ENCODE peak calls at places on chromosomes 2 and 18, in nine cellular contexts. H is neural crest cell; V is CD8-positive, alpha-beta T cell; A is fibroblast of the aortic adventitia; M is germinal center; D is activated T-cell treated with anti-CD3 and anti-CD28 coated beads for 4 hours; T is renal cortical epithelial cell; J is T-helper 22 cell; O is IMR-90. B is an unnamed sample.
A peak's percentile ranks its signal among the peaks of the same experiment; 100 is the strongest.

GRCh38 chr2:238995634-238996033 is 147.7 kb downstream of the TWIST2 start:
- DNase-seq in H (no peak), V (no peak), A (no peak), M (no peak), D (no peak), T (peak; percentile 5), J (no peak), O (no peak), B (no peak)

GRCh38 chr2:20635698-20636584 is 15.0 kb downstream of the HS1BP3 start:
- DNase-seq in H (peak; percentile 95), V (peak; percentile 27), A (peak; percentile 80), M (peak; percentile 72), D (peak; percentile 7), T (no peak), J (no peak), O (peak; percentile 71), B (peak; percentile 72)

GRCh38 chr2:137118140-137118539 is 352.8 kb downstream of the THSD7B start:
- DNase-seq in H (no peak), V (no peak), A (no peak), M (no peak), D (no peak), T (no peak), J (no peak), O (no peak), B (no peak)

GRCh38 chr2:33210626-33211025 is 263.9 kb downstream of the LTBP1 start:
- DNase-seq in H (no peak), V (no peak), A (peak; percentile 98), M (no peak), D (no peak), T (peak; percentile 98), J (no peak), O (peak; percentile 99), B (no peak)

GRCh38 chr2:235611337-235611736 is 117.5 kb downstream of the AGAP1 start:
- DNase-seq in H (no peak), V (no peak), A (no peak), M (no peak), D (no peak), T (no peak), J (no peak), O (no peak), B (no peak)

GRCh38 chr18:47847635-47848034 is 82.8 kb downstream of the SMAD2 start:
- DNase-seq in H (no peak), V (no peak), A (no peak), M (no peak), D (no peak), T (no peak), J (no peak), O (no peak), B (no peak)

GRCh38 chr18:59715966-59716369 is 18.7 kb upstream of the CCBE1 start:
- DNase-seq in H (no peak), V (no peak), A (peak; percentile 95), M (no peak), D (no peak), T (peak; percentile 98), J (no peak), O (peak; percentile 95), B (no peak)

GRCh38 chr18:331231-331771 is 63.5 kb upstream of the THOC1 start:
- DNase-seq in H (no peak), V (no peak), A (peak; percentile 22), M (no peak), D (no peak), T (no peak), J (no peak), O (no peak), B (no peak)

GRCh38 chr2:94762600-94762999 is 108.6 kb upstream of the TEKT4 start:
- DNase-seq in H (no peak), V (no peak), A (no peak), M (no peak), D (no peak), T (no peak), J (no peak), O (no peak), B (no peak)

GRCh38 chr2:210663574-210663973 is 107.2 kb downstream of the CPS1 start:
- DNase-seq in H (no peak), V (no peak), A (peak; percentile 42), M (no peak), D (no peak), T (peak; percentile 55), J (no peak), O (peak; percentile 2), B (peak; percentile 18)

GRCh38 chr2:128304715-128305554 is 13.7 kb downstream of the HS6ST1 start:
- DNase-seq in H (no peak), V (no peak), A (peak; percentile 99), M (no peak), D (no peak), T (peak; percentile 96), J (no peak), O (peak; percentile 98), B (no peak)

B was measured in NAMALWA.